ENCODE peak calls at places on chromosomes 6 and 20, in seven cellular contexts. One of them, this sample, is unnamed.

GRCh38 chr20:46361386-46361785 is 45.0 kb downstream of the ELMO2 start:
- DNase-seq in GM12865: no peak
- DNase-seq in psoas muscle: no peak
- DNase-seq in left ventricle myocardium inferior: no peak
- DNase-seq in heart left ventricle: no peak
- DNase-seq in GM13976: no peak
- DNase-seq in progenitor cell of endocrine pancreas: no peak
- DNase-seq in this sample: no peak

GRCh38 chr6:120992257-120992656 is 342.0 kb downstream of the TBC1D32 start:
- DNase-seq in GM12865: no peak
- DNase-seq in psoas muscle: no peak
- DNase-seq in left ventricle myocardium inferior: no peak
- DNase-seq in heart left ventricle: no peak
- DNase-seq in GM13976: no peak
- DNase-seq in progenitor cell of endocrine pancreas: no peak
- DNase-seq in this sample: no peak

GRCh38 chr6:44920952-44921491 is 407.1 kb upstream of the RUNX2 start:
- DNase-seq in GM12865: no peak
- DNase-seq in psoas muscle: no peak
- DNase-seq in left ventricle myocardium inferior: no peak
- DNase-seq in heart left ventricle: no peak
- DNase-seq in GM13976: no peak
- DNase-seq in progenitor cell of endocrine pancreas: no peak
- DNase-seq in this sample: no peak

GRCh38 chr6:26089272-26089671 is 2.0 kb downstream of the HFE start:
- DNase-seq in GM12865: no peak
- DNase-seq in psoas muscle: no peak
- DNase-seq in left ventricle myocardium inferior: no peak
- DNase-seq in heart left ventricle: no peak
- DNase-seq in GM13976: no peak
- DNase-seq in progenitor cell of endocrine pancreas: no peak
- DNase-seq in this sample: no peak

GRCh38 chr20:9440891-9441290 is 73.5 kb upstream of the LAMP5 start:
- DNase-seq in GM12865: no peak
- DNase-seq in psoas muscle: no peak
- DNase-seq in left ventricle myocardium inferior: no peak
- DNase-seq in heart left ventricle: no peak
- DNase-seq in GM13976: no peak
- DNase-seq in progenitor cell of endocrine pancreas: no peak
- DNase-seq in this sample: no peak

GRCh38 chr6:7098974-7099373 is 8.8 kb upstream of the RREB1 start:
- DNase-seq in GM12865: no peak
- DNase-seq in psoas muscle: no peak
- DNase-seq in left ventricle myocardium inferior: no peak
- DNase-seq in heart left ventricle: no peak
- DNase-seq in GM13976: no peak
- DNase-seq in progenitor cell of endocrine pancreas: no peak
- DNase-seq in this sample: no peak

GRCh38 chr6:142551145-142551811 is 249.5 kb downstream of the ADGRG6 start:
- DNase-seq in GM12865: no peak
- DNase-seq in psoas muscle: no peak
- DNase-seq in left ventricle myocardium inferior: no peak
- DNase-seq in heart left ventricle: no peak
- DNase-seq in GM13976: no peak
- DNase-seq in progenitor cell of endocrine pancreas: no peak
- DNase-seq in this sample: no peak

GRCh38 chr6:118220429-118221128 is 313.5 kb downstream of the SLC35F1 start:
- DNase-seq in GM12865: no peak
- DNase-seq in psoas muscle: no peak
- DNase-seq in left ventricle myocardium inferior: no peak
- DNase-seq in heart left ventricle: no peak
- DNase-seq in GM13976: no peak
- DNase-seq in progenitor cell of endocrine pancreas: no peak
- DNase-seq in this sample: no peak

GRCh38 chr6:137884428-137884827 is 17.4 kb downstream of the TNFAIP3 start:
- DNase-seq in GM12865: no peak
- DNase-seq in psoas muscle: no peak
- DNase-seq in left ventricle myocardium inferior: no peak
- DNase-seq in heart left ventricle: no peak
- DNase-seq in GM13976: no peak
- DNase-seq in progenitor cell of endocrine pancreas: no peak
- DNase-seq in this sample: no peak

DNA sequence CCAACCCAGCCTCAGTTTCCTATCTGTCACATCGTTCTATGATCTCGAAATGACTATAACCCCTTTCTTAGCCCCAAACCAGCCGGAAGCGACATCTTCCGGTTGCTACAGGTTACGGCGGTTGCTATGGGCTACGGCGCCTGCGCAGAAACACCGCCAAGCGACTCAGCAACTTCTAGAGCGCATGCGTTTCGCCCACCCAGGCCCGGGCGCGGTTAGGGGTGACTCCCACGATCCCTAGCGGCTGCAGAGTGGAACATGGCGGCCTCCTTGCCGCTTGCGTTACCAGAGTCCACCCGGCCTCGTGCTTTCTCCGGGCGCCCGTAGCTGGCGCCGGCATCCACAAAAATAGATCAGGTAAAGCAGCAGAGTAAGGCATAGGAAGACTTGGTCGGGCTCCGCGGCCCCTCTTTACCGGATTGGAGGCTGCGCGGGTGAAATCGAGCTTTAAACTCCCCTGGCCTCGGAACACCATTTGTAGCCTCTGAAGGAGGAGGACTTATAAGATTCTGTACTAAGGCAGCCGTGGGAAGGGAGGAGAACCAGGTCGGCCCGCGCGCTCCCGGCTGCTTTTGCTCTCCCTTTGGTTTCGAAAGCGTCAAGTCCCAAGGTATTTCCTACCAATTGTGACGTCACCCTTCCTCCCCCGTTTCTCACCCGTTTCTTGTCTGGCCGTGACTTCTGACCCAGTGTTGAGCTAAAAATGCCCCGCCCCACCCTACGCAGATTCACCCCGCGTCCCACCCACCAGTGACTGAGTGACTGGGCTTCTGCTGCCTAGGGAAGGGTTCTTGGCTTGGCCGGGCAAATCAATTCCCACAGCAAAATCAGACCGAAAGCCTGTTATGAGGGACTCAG is 3.5 kb downstream of the SDCBP2 start:
- DNase-seq in GM12865: peak; percentile 99
- DNase-seq in psoas muscle: peak; percentile 98
- DNase-seq in left ventricle myocardium inferior: peak; percentile 99
- DNase-seq in heart left ventricle: peak; percentile 98
- DNase-seq in GM13976: peak; percentile 99
- DNase-seq in progenitor cell of endocrine pancreas: peak; percentile 96
- DNase-seq in this sample: peak; percentile 86
- TF ChIP-seq CTCF in GM12865: peak; percentile 4
- TF ChIP-seq CTCF in psoas muscle: no peak
- TF ChIP-seq CTCF in left ventricle myocardium inferior: peak; percentile 49
- TF ChIP-seq CTCF in heart left ventricle: peak; percentile 10
- TF ChIP-seq CTCF in GM13976: no peak
- TF ChIP-seq CTCF in progenitor cell of endocrine pancreas: peak; percentile 29
- TF ChIP-seq CTCF in this sample: no peak

DNA sequence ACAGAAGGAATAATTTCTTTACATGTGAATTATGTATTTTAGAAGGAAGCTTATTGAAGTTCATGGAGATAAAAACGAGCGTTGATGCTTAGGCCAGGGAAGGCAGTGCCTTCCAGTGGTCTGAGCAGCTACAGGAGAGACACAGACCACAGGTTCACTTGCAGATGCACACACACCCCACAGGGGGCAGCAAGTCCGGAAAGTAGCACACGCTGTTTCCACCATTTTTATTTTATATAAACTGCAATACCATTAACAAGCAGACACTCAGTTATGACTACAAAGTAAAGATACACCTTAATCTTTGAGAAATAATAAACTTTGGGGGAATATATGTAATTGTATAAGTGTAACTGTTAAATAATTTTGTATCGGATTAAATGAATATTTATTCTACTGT is 13.5 kb upstream of the DACT2 start:
- DNase-seq in GM12865: no peak
- DNase-seq in psoas muscle: no peak
- DNase-seq in left ventricle myocardium inferior: no peak
- DNase-seq in heart left ventricle: no peak
- DNase-seq in GM13976: no peak
- DNase-seq in progenitor cell of endocrine pancreas: no peak
- DNase-seq in this sample: no peak
- TF ChIP-seq CTCF in GM12865: no peak
- TF ChIP-seq CTCF in psoas muscle: no peak
- TF ChIP-seq CTCF in left ventricle myocardium inferior: peak; percentile 24
- TF ChIP-seq CTCF in heart left ventricle: peak; percentile 8
- TF ChIP-seq CTCF in GM13976: no peak
- TF ChIP-seq CTCF in progenitor cell of endocrine pancreas: peak; percentile 55
- TF ChIP-seq CTCF in this sample: no peak

DNA sequence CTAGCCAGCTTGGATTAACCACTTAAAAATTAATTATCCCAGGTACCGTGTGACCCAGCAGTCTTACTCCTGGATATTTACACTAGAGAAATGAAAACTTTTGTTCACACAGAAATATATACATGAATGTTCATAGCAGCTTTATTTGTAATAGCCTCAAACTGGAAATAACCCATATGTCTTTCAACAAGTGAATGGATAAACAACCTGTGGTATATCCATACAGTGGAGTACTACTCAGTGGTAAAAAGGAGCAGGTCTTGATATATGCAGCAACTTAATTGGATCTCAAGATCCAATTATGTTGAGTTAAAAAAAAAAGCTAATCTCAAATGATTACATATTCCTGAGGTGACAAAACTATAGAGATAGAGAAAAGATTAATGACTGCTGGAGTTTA is 381.4 kb downstream of the CDKAL1 start:
- DNase-seq in GM12865: no peak
- DNase-seq in psoas muscle: no peak
- DNase-seq in left ventricle myocardium inferior: no peak
- DNase-seq in heart left ventricle: no peak
- DNase-seq in GM13976: no peak
- DNase-seq in progenitor cell of endocrine pancreas: no peak
- DNase-seq in this sample: no peak
- TF ChIP-seq CTCF in GM12865: no peak
- TF ChIP-seq CTCF in psoas muscle: no peak
- TF ChIP-seq CTCF in left ventricle myocardium inferior: no peak
- TF ChIP-seq CTCF in heart left ventricle: no peak
- TF ChIP-seq CTCF in GM13976: no peak
- TF ChIP-seq CTCF in progenitor cell of endocrine pancreas: no peak
- TF ChIP-seq CTCF in this sample: no peak

DNA sequence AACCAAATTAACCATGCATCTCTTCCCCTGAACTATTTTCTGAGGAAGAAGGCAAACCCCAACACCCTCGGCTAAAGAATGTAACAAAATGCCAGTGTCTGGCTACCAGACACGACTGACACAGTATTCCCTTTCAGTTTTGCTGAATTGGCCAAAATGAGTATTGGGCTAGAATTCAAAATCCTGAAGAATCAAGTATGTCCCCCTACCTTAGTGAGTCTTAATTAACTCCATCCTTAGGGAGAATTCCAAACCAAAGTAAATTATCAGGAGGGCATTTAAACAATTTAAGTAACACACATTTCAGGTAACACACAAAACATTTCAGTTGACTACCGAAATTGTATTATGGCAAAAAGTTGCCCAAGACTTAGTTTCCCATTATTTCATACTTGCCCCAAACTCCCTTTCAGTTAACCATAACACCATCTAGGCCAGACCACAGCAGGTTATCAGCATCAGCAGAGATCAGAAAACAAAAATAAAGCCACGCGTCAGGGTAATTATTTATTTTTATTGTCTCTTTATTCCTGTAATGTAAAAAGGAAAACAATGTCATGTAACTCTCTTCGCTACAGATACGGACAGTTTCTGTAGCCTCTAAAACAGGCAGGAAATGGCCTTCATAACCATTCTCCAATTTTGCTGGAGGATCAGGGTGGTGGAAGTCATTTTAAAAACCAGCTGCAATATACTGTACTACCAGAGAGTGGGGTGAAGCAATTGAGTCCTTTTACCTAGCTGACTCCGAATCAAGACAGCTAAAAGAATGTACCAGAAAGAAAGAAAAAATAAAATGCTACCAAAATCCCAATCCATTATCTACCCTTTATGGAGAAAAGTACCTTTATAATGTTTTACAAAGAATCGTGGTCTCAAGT is 1.9 kb downstream of the SNX5 start:
- DNase-seq in GM12865: peak; percentile 72
- DNase-seq in psoas muscle: no peak
- DNase-seq in left ventricle myocardium inferior: no peak
- DNase-seq in heart left ventricle: no peak
- DNase-seq in GM13976: no peak
- DNase-seq in progenitor cell of endocrine pancreas: no peak
- DNase-seq in this sample: no peak
- TF ChIP-seq CTCF in GM12865: no peak
- TF ChIP-seq CTCF in psoas muscle: peak; percentile 22
- TF ChIP-seq CTCF in left ventricle myocardium inferior: peak; percentile 24
- TF ChIP-seq CTCF in heart left ventricle: no peak
- TF ChIP-seq CTCF in GM13976: no peak
- TF ChIP-seq CTCF in progenitor cell of endocrine pancreas: peak; percentile 37
- TF ChIP-seq CTCF in this sample: no peak

This sample was measured in HFF-Myc.